ENCODE peak calls at places on chromosomes 5 and 9, in six cellular contexts. One of them, this sample, is unnamed.

GRCh38 chr5:148776780-148777179 is 49.6 kb upstream of the ADRB2 start:
- DNase-seq in HepG2: no peak
- DNase-seq in A549: peak; percentile 41
- DNase-seq in K562: no peak
- DNase-seq in GM12878: no peak
- DNase-seq in endothelial cell of umbilical vein: peak; percentile 41
- DNase-seq in this sample: peak; percentile 84

GRCh38 chr9:35333551-35333950 is 156.4 kb upstream of the RUSC2 start:
- DNase-seq in HepG2: no peak
- DNase-seq in A549: no peak
- DNase-seq in K562: no peak
- DNase-seq in GM12878: no peak
- DNase-seq in endothelial cell of umbilical vein: peak; percentile 59
- DNase-seq in this sample: no peak

GRCh38 chr9:13719410-13719809 is 439.9 kb upstream of the MPDZ start:
- DNase-seq in HepG2: no peak
- DNase-seq in A549: no peak
- DNase-seq in K562: no peak
- DNase-seq in GM12878: no peak
- DNase-seq in endothelial cell of umbilical vein: peak; percentile 12
- DNase-seq in this sample: no peak

GRCh38 chr5:175282611-175283225 is 161.3 kb downstream of the DRD1 start:
- DNase-seq in HepG2: no peak
- DNase-seq in A549: no peak
- DNase-seq in K562: no peak
- DNase-seq in GM12878: no peak
- DNase-seq in endothelial cell of umbilical vein: no peak
- DNase-seq in this sample: no peak

GRCh38 chr5:42840279-42840678 is 28.6 kb upstream of the SELENOP start:
- DNase-seq in HepG2: peak; percentile 38
- DNase-seq in A549: no peak
- DNase-seq in K562: no peak
- DNase-seq in GM12878: no peak
- DNase-seq in endothelial cell of umbilical vein: no peak
- DNase-seq in this sample: peak; percentile 71

GRCh38 chr9:119167876-119168275 is 201.4 kb downstream of the BRINP1 start:
- DNase-seq in HepG2: no peak
- DNase-seq in A549: no peak
- DNase-seq in K562: no peak
- DNase-seq in GM12878: no peak
- DNase-seq in endothelial cell of umbilical vein: no peak
- DNase-seq in this sample: no peak

GRCh38 chr5:102711525-102712240 is 43.4 kb upstream of the PAM start:
- DNase-seq in HepG2: no peak
- DNase-seq in A549: no peak
- DNase-seq in K562: no peak
- DNase-seq in GM12878: no peak
- DNase-seq in endothelial cell of umbilical vein: no peak
- DNase-seq in this sample: no peak

GRCh38 chr5:96716007-96716406 is 53.8 kb downstream of the CAST start:
- DNase-seq in HepG2: no peak
- DNase-seq in A549: no peak
- DNase-seq in K562: no peak
- DNase-seq in GM12878: no peak
- DNase-seq in endothelial cell of umbilical vein: no peak
- DNase-seq in this sample: no peak

GRCh38 chr5:133735346-133735745 is 123.0 kb upstream of the FSTL4 start:
- DNase-seq in HepG2: peak; percentile 29
- DNase-seq in A549: no peak
- DNase-seq in K562: no peak
- DNase-seq in GM12878: no peak
- DNase-seq in endothelial cell of umbilical vein: peak; percentile 92
- DNase-seq in this sample: peak; percentile 6

GRCh38 chr5:133763744-133764143 is 151.4 kb upstream of the FSTL4 start:
- DNase-seq in HepG2: no peak
- DNase-seq in A549: no peak
- DNase-seq in K562: no peak
- DNase-seq in GM12878: no peak
- DNase-seq in endothelial cell of umbilical vein: peak; percentile 13
- DNase-seq in this sample: no peak

GRCh38 chr5:125412051-125412560 is 665.7 kb upstream of the ZNF608 start:
- DNase-seq in HepG2: no peak
- DNase-seq in A549: no peak
- DNase-seq in K562: no peak
- DNase-seq in GM12878: peak; percentile 57
- DNase-seq in endothelial cell of umbilical vein: peak; percentile 64
- DNase-seq in this sample: no peak

GRCh38 chr9:79583957-79584654 is 12.3 kb downstream of the TLE4 start:
- DNase-seq in HepG2: no peak
- DNase-seq in A549: no peak
- DNase-seq in K562: no peak
- DNase-seq in GM12878: no peak
- DNase-seq in endothelial cell of umbilical vein: no peak
- DNase-seq in this sample: peak; percentile 90

DNA sequence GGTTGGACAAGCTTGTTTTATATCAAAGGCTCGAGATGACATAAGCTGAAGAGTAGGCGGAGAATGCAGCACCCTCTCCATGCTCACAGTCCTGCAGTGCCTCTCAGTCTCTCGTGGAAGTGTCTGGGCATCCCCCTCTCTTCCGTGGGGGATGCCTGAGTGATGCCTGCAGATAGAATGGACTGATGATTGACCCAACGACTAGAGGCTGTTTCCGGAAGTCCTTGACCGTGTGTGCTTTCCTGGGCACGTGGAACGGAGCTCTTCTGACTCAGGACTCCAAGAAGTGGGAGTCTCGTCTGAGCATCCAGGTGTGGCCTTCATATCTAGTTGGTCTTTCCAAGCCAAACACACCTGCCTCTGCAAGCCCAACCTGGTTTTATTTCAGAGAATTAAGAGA is 241.8 kb upstream of the IRX2 start:
- DNase-seq in HepG2: no peak
- DNase-seq in A549: no peak
- DNase-seq in K562: no peak
- DNase-seq in GM12878: no peak
- DNase-seq in endothelial cell of umbilical vein: no peak
- DNase-seq in this sample: no peak
- TF ChIP-seq MYC in HepG2: no peak
- TF ChIP-seq MYC in A549: no peak
- TF ChIP-seq MYC in K562: no peak
- TF ChIP-seq MYC in GM12878: no peak
- TF ChIP-seq MYC in endothelial cell of umbilical vein: no peak
- TF ChIP-seq MYC in this sample: no peak

GRCh38 chr5:177593511-177593910 is 1.5 kb downstream of the TMED9 start:
- DNase-seq in HepG2: no peak
- DNase-seq in A549: no peak
- DNase-seq in K562: no peak
- DNase-seq in GM12878: no peak
- DNase-seq in endothelial cell of umbilical vein: no peak
- DNase-seq in this sample: no peak
- H3K4me3 ChIP-seq in HepG2: peak overlapping the region; percentile 95
- H3K4me3 ChIP-seq in A549: no peak overlapping the region
- H3K4me3 ChIP-seq in K562: peak overlapping the region; percentile 94
- H3K4me3 ChIP-seq in GM12878: peak overlapping the region; percentile 88
- H3K4me3 ChIP-seq in endothelial cell of umbilical vein: no peak overlapping the region
- H3K4me3 ChIP-seq in this sample: peak overlapping the region; percentile 79

DNA sequence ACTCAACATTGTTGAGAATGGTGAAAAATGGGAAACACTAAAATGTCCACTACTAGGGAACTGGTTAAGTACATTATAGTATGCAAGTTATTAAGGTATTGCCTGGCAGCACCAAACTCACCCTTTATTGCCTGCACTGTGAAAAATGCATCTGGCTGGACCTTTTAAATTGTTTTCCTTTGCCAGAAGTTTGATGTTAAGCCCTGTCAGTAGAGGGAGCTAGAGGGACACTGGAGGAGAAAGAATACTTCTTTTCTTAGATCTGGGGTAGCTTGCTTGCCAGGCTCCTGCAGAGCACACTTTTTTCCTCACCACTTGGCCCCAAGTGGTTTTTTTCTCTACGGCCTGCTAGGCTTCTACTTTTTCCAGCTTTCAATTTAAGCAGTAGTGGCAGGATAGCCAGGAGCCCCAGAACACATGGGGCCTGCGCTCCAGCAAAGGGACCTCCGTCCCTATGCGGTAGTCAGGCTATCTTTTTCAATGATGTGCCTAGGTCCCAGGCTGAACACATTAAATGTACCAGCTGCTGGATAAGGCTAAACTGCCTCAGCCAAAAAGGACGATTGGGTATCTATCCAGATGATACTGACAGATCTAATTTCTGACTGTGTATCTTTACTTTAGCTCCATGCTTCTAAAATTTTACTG is 8.0 kb upstream of the HABP4 start:
- DNase-seq in HepG2: peak; percentile 68
- DNase-seq in A549: no peak
- DNase-seq in K562: peak; percentile 35
- DNase-seq in GM12878: no peak
- DNase-seq in endothelial cell of umbilical vein: no peak
- DNase-seq in this sample: peak; percentile 76
- TF ChIP-seq MYC in HepG2: no peak
- TF ChIP-seq MYC in A549: no peak
- TF ChIP-seq MYC in K562: no peak
- TF ChIP-seq MYC in GM12878: no peak
- TF ChIP-seq MYC in endothelial cell of umbilical vein: no peak
- TF ChIP-seq MYC in this sample: no peak

DNA sequence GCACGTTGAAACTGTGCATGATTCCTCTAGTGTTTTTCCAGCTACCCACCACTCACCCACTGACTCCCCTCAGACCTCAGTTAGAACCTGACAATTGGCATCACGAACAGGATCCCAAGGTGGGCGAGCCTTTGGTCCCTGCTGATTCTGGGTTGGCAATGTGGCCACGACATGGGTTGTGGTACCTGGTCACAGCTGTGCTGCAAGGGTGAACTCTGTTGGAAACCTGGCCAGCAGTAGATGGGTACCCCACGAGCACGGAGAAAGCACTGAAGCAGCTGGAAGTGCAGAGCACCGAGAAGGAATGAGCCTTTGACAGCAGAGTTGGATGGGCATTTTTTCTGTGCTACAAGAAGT is 180.1 kb downstream of the PDE4D start:
- DNase-seq in HepG2: no peak
- DNase-seq in A549: no peak
- DNase-seq in K562: no peak
- DNase-seq in GM12878: no peak
- DNase-seq in endothelial cell of umbilical vein: no peak
- DNase-seq in this sample: no peak
- H3K4me3 ChIP-seq in HepG2: no peak overlapping the region
- H3K4me3 ChIP-seq in A549: no peak overlapping the region
- H3K4me3 ChIP-seq in K562: no peak overlapping the region
- H3K4me3 ChIP-seq in GM12878: no peak overlapping the region
- H3K4me3 ChIP-seq in endothelial cell of umbilical vein: no peak overlapping the region
- H3K4me3 ChIP-seq in this sample: no peak overlapping the region

GRCh38 chr9:113631093-113631765 is 167.7 kb downstream of the RGS3 start:
- DNase-seq in HepG2: no peak
- DNase-seq in A549: no peak
- DNase-seq in K562: no peak
- DNase-seq in GM12878: no peak
- DNase-seq in endothelial cell of umbilical vein: no peak
- DNase-seq in this sample: no peak
- TF ChIP-seq MYC in HepG2: no peak
- TF ChIP-seq MYC in A549: no peak
- TF ChIP-seq MYC in K562: no peak
- TF ChIP-seq MYC in GM12878: no peak
- TF ChIP-seq MYC in endothelial cell of umbilical vein: no peak
- TF ChIP-seq MYC in this sample: no peak

GRCh38 chr5:121164632-121165031 is 687.0 kb upstream of the FTMT start:
- DNase-seq in HepG2: no peak
- DNase-seq in A549: no peak
- DNase-seq in K562: no peak
- DNase-seq in GM12878: no peak
- DNase-seq in endothelial cell of umbilical vein: no peak
- DNase-seq in this sample: peak; percentile 89
- H3K4me3 ChIP-seq in HepG2: no peak overlapping the region
- H3K4me3 ChIP-seq in A549: no peak overlapping the region
- H3K4me3 ChIP-seq in K562: no peak overlapping the region
- H3K4me3 ChIP-seq in GM12878: no peak overlapping the region
- H3K4me3 ChIP-seq in endothelial cell of umbilical vein: no peak overlapping the region
- H3K4me3 ChIP-seq in this sample: peak overlapping the region; percentile 70

GRCh38 chr5:73174100-73174815 is 1.3 kb downstream of the TMEM174 start:
- DNase-seq in HepG2: no peak
- DNase-seq in A549: no peak
- DNase-seq in K562: no peak
- DNase-seq in GM12878: no peak
- DNase-seq in endothelial cell of umbilical vein: no peak
- DNase-seq in this sample: peak; percentile 20

GRCh38 chr5:73179730-73180129 is 6.7 kb downstream of the TMEM174 start:
- DNase-seq in HepG2: no peak
- DNase-seq in A549: no peak
- DNase-seq in K562: no peak
- DNase-seq in GM12878: no peak
- DNase-seq in endothelial cell of umbilical vein: no peak
- DNase-seq in this sample: no peak

GRCh38 chr5:73178265-73178664 is 5.3 kb downstream of the TMEM174 start:
- DNase-seq in HepG2: no peak
- DNase-seq in A549: no peak
- DNase-seq in K562: no peak
- DNase-seq in GM12878: no peak
- DNase-seq in endothelial cell of umbilical vein: no peak
- DNase-seq in this sample: no peak

GRCh38 chr5:73172893-73173292 is at the start of gene TMEM174:
- DNase-seq in HepG2: no peak
- DNase-seq in A549: no peak
- DNase-seq in K562: no peak
- DNase-seq in GM12878: no peak
- DNase-seq in endothelial cell of umbilical vein: no peak
- DNase-seq in this sample: no peak

DNA sequence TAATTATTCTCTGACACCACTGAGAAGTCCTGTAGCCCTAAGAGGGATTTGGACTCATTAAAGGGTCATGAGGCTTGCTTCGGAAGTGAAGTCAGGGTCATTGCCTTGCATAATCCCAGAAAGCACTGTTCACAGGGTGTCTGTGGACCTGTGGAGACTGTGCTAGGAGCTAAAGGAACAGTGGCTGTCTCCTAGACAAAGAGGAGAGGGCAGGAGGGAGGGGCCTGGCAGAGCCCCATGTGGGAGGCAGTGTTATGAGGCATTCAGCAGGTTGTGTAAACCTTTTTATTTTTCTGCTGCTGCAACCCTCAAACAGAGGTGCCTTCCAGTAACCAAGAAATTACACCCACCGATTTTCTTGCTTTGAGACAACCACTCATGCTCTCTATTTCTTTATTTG is 3.3 kb downstream of the TMEM174 start:
- DNase-seq in HepG2: no peak
- DNase-seq in A549: no peak
- DNase-seq in K562: no peak
- DNase-seq in GM12878: no peak
- DNase-seq in endothelial cell of umbilical vein: no peak
- DNase-seq in this sample: no peak
- TF ChIP-seq MYC in HepG2: no peak
- TF ChIP-seq MYC in A549: no peak
- TF ChIP-seq MYC in K562: no peak
- TF ChIP-seq MYC in GM12878: no peak
- TF ChIP-seq MYC in endothelial cell of umbilical vein: no peak
- TF ChIP-seq MYC in this sample: no peak

GRCh38 chr5:149930754-149931574 is 13.6 kb downstream of the PDE6A start:
- DNase-seq in HepG2: no peak
- DNase-seq in A549: no peak
- DNase-seq in K562: no peak
- DNase-seq in GM12878: no peak
- DNase-seq in endothelial cell of umbilical vein: no peak
- DNase-seq in this sample: no peak
- H3K4me3 ChIP-seq in HepG2: no peak overlapping the region
- H3K4me3 ChIP-seq in A549: no peak overlapping the region
- H3K4me3 ChIP-seq in K562: peak overlapping the region; percentile 18
- H3K4me3 ChIP-seq in GM12878: no peak overlapping the region
- H3K4me3 ChIP-seq in endothelial cell of umbilical vein: no peak overlapping the region
- H3K4me3 ChIP-seq in this sample: no peak overlapping the region

GRCh38 chr5:51465165-51465564 is 81.9 kb downstream of the ISL1 start:
- DNase-seq in HepG2: no peak
- DNase-seq in A549: no peak
- DNase-seq in K562: no peak
- DNase-seq in GM12878: no peak
- DNase-seq in endothelial cell of umbilical vein: no peak
- DNase-seq in this sample: no peak
- TF ChIP-seq MYC in HepG2: no peak
- TF ChIP-seq MYC in A549: no peak
- TF ChIP-seq MYC in K562: no peak
- TF ChIP-seq MYC in GM12878: no peak
- TF ChIP-seq MYC in endothelial cell of umbilical vein: no peak
- TF ChIP-seq MYC in this sample: no peak

This sample was measured in NB4.